ENCODE peak calls at places on chromosomes 1 and 21, in ten cellular contexts. One of them, this sample, is unnamed.

GRCh38 chr21:45260191-45260795 is 27.4 kb downstream of the POFUT2 start:
- DNase-seq in fibroblast of lung: no peak
- DNase-seq in fibroblast of mammary gland: no peak
- DNase-seq in activated CD8-positive, alpha-beta memory T cell treated with anti-CD3 and anti-CD28 coated beads for 1 hour: no peak
- DNase-seq in LoVo: no peak
- DNase-seq in NCI-H1436: no peak
- DNase-seq in COLO829: no peak
- DNase-seq in NCI-H1417: no peak
- DNase-seq in NAMALWA: no peak
- DNase-seq in T follicular helper cell: no peak
- DNase-seq in this sample: no peak

GRCh38 chr1:185063719-185064118 is 18.4 kb downstream of the RNF2 start:
- DNase-seq in fibroblast of lung: no peak
- DNase-seq in activated CD8-positive, alpha-beta memory T cell treated with anti-CD3 and anti-CD28 coated beads for 1 hour: no peak
- DNase-seq in NCI-H1417: no peak
- DNase-seq in NCI-H1436: no peak
- DNase-seq in fibroblast of mammary gland: no peak
- DNase-seq in NAMALWA: no peak
- DNase-seq in LoVo: no peak
- DNase-seq in T follicular helper cell: no peak
- DNase-seq in COLO829: no peak
- DNase-seq in this sample: no peak

GRCh38 chr1:53656062-53656915 is 82.7 kb downstream of the GLIS1 start:
- DNase-seq in activated CD8-positive, alpha-beta memory T cell treated with anti-CD3 and anti-CD28 coated beads for 1 hour: no peak
- DNase-seq in COLO829: peak; percentile 66
- DNase-seq in NCI-H1417: no peak
- DNase-seq in NCI-H1436: no peak
- DNase-seq in fibroblast of mammary gland: peak; percentile 90
- DNase-seq in NAMALWA: no peak
- DNase-seq in LoVo: no peak
- DNase-seq in T follicular helper cell: no peak
- DNase-seq in fibroblast of lung: peak; percentile 84
- DNase-seq in this sample: no peak

GRCh38 chr1:153506831-153507413 is 28.9 kb downstream of the S100A6 start:
- DNase-seq in NCI-H1436: no peak
- DNase-seq in NAMALWA: no peak
- DNase-seq in fibroblast of lung: peak; percentile 95
- DNase-seq in LoVo: peak; percentile 36
- DNase-seq in NCI-H1417: no peak
- DNase-seq in activated CD8-positive, alpha-beta memory T cell treated with anti-CD3 and anti-CD28 coated beads for 1 hour: no peak
- DNase-seq in T follicular helper cell: no peak
- DNase-seq in COLO829: peak; percentile 61
- DNase-seq in fibroblast of mammary gland: peak; percentile 96
- DNase-seq in this sample: no peak

GRCh38 chr1:240413732-240414131 is 198.2 kb downstream of the GREM2 start:
- DNase-seq in activated CD8-positive, alpha-beta memory T cell treated with anti-CD3 and anti-CD28 coated beads for 1 hour: no peak
- DNase-seq in NCI-H1436: no peak
- DNase-seq in COLO829: peak; percentile 23
- DNase-seq in T follicular helper cell: no peak
- DNase-seq in NAMALWA: no peak
- DNase-seq in LoVo: no peak
- DNase-seq in fibroblast of mammary gland: peak; percentile 50
- DNase-seq in fibroblast of lung: peak; percentile 64
- DNase-seq in NCI-H1417: no peak
- DNase-seq in this sample: no peak

GRCh38 chr1:182955596-182956588 is 2.9 kb upstream of the SHCBP1L start:
- DNase-seq in NAMALWA: no peak
- DNase-seq in NCI-H1436: no peak
- DNase-seq in fibroblast of lung: peak; percentile 96
- DNase-seq in T follicular helper cell: no peak
- DNase-seq in LoVo: peak; percentile 35
- DNase-seq in COLO829: no peak
- DNase-seq in NCI-H1417: no peak
- DNase-seq in fibroblast of mammary gland: peak; percentile 97
- DNase-seq in activated CD8-positive, alpha-beta memory T cell treated with anti-CD3 and anti-CD28 coated beads for 1 hour: no peak
- DNase-seq in this sample: peak; percentile 16

GRCh38 chr1:201552941-201553341 is 14.0 kb downstream of the NAV1 start:
- DNase-seq in fibroblast of mammary gland: peak; percentile 62
- DNase-seq in COLO829: no peak
- DNase-seq in fibroblast of lung: peak; percentile 86
- DNase-seq in T follicular helper cell: no peak
- DNase-seq in NCI-H1436: no peak
- DNase-seq in activated CD8-positive, alpha-beta memory T cell treated with anti-CD3 and anti-CD28 coated beads for 1 hour: no peak
- DNase-seq in NCI-H1417: no peak
- DNase-seq in NAMALWA: no peak
- DNase-seq in LoVo: no peak
- DNase-seq in this sample: no peak

GRCh38 chr1:223815865-223816264 is 29.9 kb downstream of the TP53BP2 start:
- DNase-seq in activated CD8-positive, alpha-beta memory T cell treated with anti-CD3 and anti-CD28 coated beads for 1 hour: no peak
- DNase-seq in fibroblast of lung: peak; percentile 56
- DNase-seq in NCI-H1436: no peak
- DNase-seq in fibroblast of mammary gland: peak; percentile 29
- DNase-seq in NCI-H1417: no peak
- DNase-seq in T follicular helper cell: no peak
- DNase-seq in NAMALWA: no peak
- DNase-seq in COLO829: no peak
- DNase-seq in LoVo: no peak
- DNase-seq in this sample: no peak

GRCh38 chr1:170414989-170415733 is 116.8 kb upstream of the GORAB start:
- DNase-seq in LoVo: no peak
- DNase-seq in fibroblast of lung: peak; percentile 50
- DNase-seq in NCI-H1417: no peak
- DNase-seq in T follicular helper cell: no peak
- DNase-seq in COLO829: no peak
- DNase-seq in activated CD8-positive, alpha-beta memory T cell treated with anti-CD3 and anti-CD28 coated beads for 1 hour: no peak
- DNase-seq in NCI-H1436: no peak
- DNase-seq in fibroblast of mammary gland: peak; percentile 69
- DNase-seq in NAMALWA: no peak
- DNase-seq in this sample: no peak

GRCh38 chr1:205537386-205538018 is 33.0 kb downstream of the CDK18 start:
- DNase-seq in COLO829: no peak
- DNase-seq in NAMALWA: no peak
- DNase-seq in T follicular helper cell: no peak
- DNase-seq in activated CD8-positive, alpha-beta memory T cell treated with anti-CD3 and anti-CD28 coated beads for 1 hour: no peak
- DNase-seq in NCI-H1417: no peak
- DNase-seq in fibroblast of lung: no peak
- DNase-seq in LoVo: no peak
- DNase-seq in NCI-H1436: no peak
- DNase-seq in fibroblast of mammary gland: peak; percentile 38
- DNase-seq in this sample: no peak

GRCh38 chr1:235357485-235358378 is 9.5 kb upstream of the TBCE start:
- DNase-seq in NAMALWA: no peak
- DNase-seq in NCI-H1436: peak; percentile 37
- DNase-seq in fibroblast of mammary gland: no peak
- DNase-seq in activated CD8-positive, alpha-beta memory T cell treated with anti-CD3 and anti-CD28 coated beads for 1 hour: no peak
- DNase-seq in fibroblast of lung: no peak
- DNase-seq in COLO829: no peak
- DNase-seq in NCI-H1417: no peak
- DNase-seq in LoVo: no peak
- DNase-seq in T follicular helper cell: no peak
- DNase-seq in this sample: no peak

GRCh38 chr1:14392887-14393365 is 205.6 kb upstream of the KAZN start:
- DNase-seq in activated CD8-positive, alpha-beta memory T cell treated with anti-CD3 and anti-CD28 coated beads for 1 hour: no peak
- DNase-seq in COLO829: no peak
- DNase-seq in fibroblast of lung: no peak
- DNase-seq in LoVo: no peak
- DNase-seq in NCI-H1417: no peak
- DNase-seq in NAMALWA: no peak
- DNase-seq in NCI-H1436: no peak
- DNase-seq in T follicular helper cell: no peak
- DNase-seq in fibroblast of mammary gland: no peak
- DNase-seq in this sample: no peak